ENCODE peak calls at places on chromosomes 3 and 15, in nine cellular contexts. One of them, this sample, is unnamed.

GRCh38 chr15:20344601-20345400 is 196.8 kb downstream of the GOLGA6L6 start:
- DNase-seq in ELR: no peak
- DNase-seq in left colon: no peak
- DNase-seq in NCI-H1436: no peak
- DNase-seq in esophagus squamous epithelium: no peak
- DNase-seq in KG1: no peak
- DNase-seq in SIG-M5: no peak
- DNase-seq in activated CD4-positive, alpha-beta T cell treated with anti-CD3 and anti-CD28 coated beads, Interleukin-2, amount 50 U/mL, for 24 hours: no peak
- DNase-seq in Calu3: no peak
- DNase-seq in this sample: no peak

GRCh38 chr3:182920515-182921084 is 59.7 kb downstream of the DCUN1D1 start:
- DNase-seq in ELR: no peak
- DNase-seq in left colon: no peak
- DNase-seq in NCI-H1436: no peak
- DNase-seq in esophagus squamous epithelium: no peak
- DNase-seq in KG1: no peak
- DNase-seq in SIG-M5: no peak
- DNase-seq in activated CD4-positive, alpha-beta T cell treated with anti-CD3 and anti-CD28 coated beads, Interleukin-2, amount 50 U/mL, for 24 hours: no peak
- DNase-seq in Calu3: peak
- DNase-seq in this sample: no peak

GRCh38 chr15:45670061-45670460 is 35.2 kb downstream of the SQOR start:
- DNase-seq in ELR: no peak
- DNase-seq in left colon: no peak
- DNase-seq in NCI-H1436: no peak
- DNase-seq in esophagus squamous epithelium: no peak
- DNase-seq in KG1: no peak
- DNase-seq in SIG-M5: no peak
- DNase-seq in activated CD4-positive, alpha-beta T cell treated with anti-CD3 and anti-CD28 coated beads, Interleukin-2, amount 50 U/mL, for 24 hours: no peak
- DNase-seq in Calu3: no peak
- DNase-seq in this sample: no peak

GRCh38 chr15:74847462-74847861 is 4.5 kb upstream of the ULK3 start:
- DNase-seq in ELR: no peak
- DNase-seq in left colon: no peak
- DNase-seq in NCI-H1436: no peak
- DNase-seq in esophagus squamous epithelium: no peak
- DNase-seq in KG1: no peak
- DNase-seq in SIG-M5: no peak
- DNase-seq in activated CD4-positive, alpha-beta T cell treated with anti-CD3 and anti-CD28 coated beads, Interleukin-2, amount 50 U/mL, for 24 hours: no peak
- DNase-seq in Calu3: no peak
- DNase-seq in this sample: no peak

GRCh38 chr3:191379473-191379872 is 49.1 kb upstream of the UTS2B start:
- DNase-seq in ELR: no peak
- DNase-seq in left colon: no peak
- DNase-seq in NCI-H1436: no peak
- DNase-seq in esophagus squamous epithelium: no peak
- DNase-seq in KG1: no peak
- DNase-seq in SIG-M5: no peak
- DNase-seq in activated CD4-positive, alpha-beta T cell treated with anti-CD3 and anti-CD28 coated beads, Interleukin-2, amount 50 U/mL, for 24 hours: no peak
- DNase-seq in Calu3: no peak
- DNase-seq in this sample: no peak

GRCh38 chr15:77753238-77753873 is 120.6 kb upstream of the LINGO1 start:
- DNase-seq in ELR: peak
- DNase-seq in left colon: no peak
- DNase-seq in NCI-H1436: no peak
- DNase-seq in esophagus squamous epithelium: no peak
- DNase-seq in KG1: no peak
- DNase-seq in SIG-M5: no peak
- DNase-seq in activated CD4-positive, alpha-beta T cell treated with anti-CD3 and anti-CD28 coated beads, Interleukin-2, amount 50 U/mL, for 24 hours: no peak
- DNase-seq in Calu3: peak
- DNase-seq in this sample: no peak

GRCh38 chr15:50042775-50043174 is 76.3 kb downstream of the ATP8B4 start:
- DNase-seq in ELR: no peak
- DNase-seq in left colon: no peak
- DNase-seq in NCI-H1436: no peak
- DNase-seq in esophagus squamous epithelium: no peak
- DNase-seq in KG1: no peak
- DNase-seq in SIG-M5: no peak
- DNase-seq in activated CD4-positive, alpha-beta T cell treated with anti-CD3 and anti-CD28 coated beads, Interleukin-2, amount 50 U/mL, for 24 hours: no peak
- DNase-seq in Calu3: no peak
- DNase-seq in this sample: no peak

GRCh38 chr3:33057320-33058298 is 39.3 kb downstream of the GLB1 start:
- DNase-seq in ELR: no peak
- DNase-seq in left colon: no peak
- DNase-seq in NCI-H1436: no peak
- DNase-seq in esophagus squamous epithelium: no peak
- DNase-seq in KG1: no peak
- DNase-seq in SIG-M5: no peak
- DNase-seq in activated CD4-positive, alpha-beta T cell treated with anti-CD3 and anti-CD28 coated beads, Interleukin-2, amount 50 U/mL, for 24 hours: no peak
- DNase-seq in Calu3: no peak
- DNase-seq in this sample: no peak

GRCh38 chr3:26921054-26921453 is 298.5 kb downstream of the LRRC3B start:
- DNase-seq in ELR: no peak
- DNase-seq in left colon: no peak
- DNase-seq in NCI-H1436: no peak
- DNase-seq in esophagus squamous epithelium: no peak
- DNase-seq in KG1: no peak
- DNase-seq in SIG-M5: no peak
- DNase-seq in activated CD4-positive, alpha-beta T cell treated with anti-CD3 and anti-CD28 coated beads, Interleukin-2, amount 50 U/mL, for 24 hours: no peak
- DNase-seq in Calu3: no peak
- DNase-seq in this sample: no peak

GRCh38 chr3:150748648-150749047 is 14.3 kb downstream of the SIAH2 start:
- DNase-seq in ELR: no peak
- DNase-seq in left colon: no peak
- DNase-seq in NCI-H1436: no peak
- DNase-seq in esophagus squamous epithelium: no peak
- DNase-seq in KG1: no peak
- DNase-seq in SIG-M5: no peak
- DNase-seq in activated CD4-positive, alpha-beta T cell treated with anti-CD3 and anti-CD28 coated beads, Interleukin-2, amount 50 U/mL, for 24 hours: no peak
- DNase-seq in Calu3: no peak
- DNase-seq in this sample: no peak

GRCh38 chr3:159897331-159898075 is 91.1 kb upstream of the IL12A start:
- DNase-seq in ELR: peak
- DNase-seq in left colon: no peak
- DNase-seq in NCI-H1436: no peak
- DNase-seq in esophagus squamous epithelium: no peak
- DNase-seq in KG1: no peak
- DNase-seq in SIG-M5: no peak
- DNase-seq in activated CD4-positive, alpha-beta T cell treated with anti-CD3 and anti-CD28 coated beads, Interleukin-2, amount 50 U/mL, for 24 hours: no peak
- DNase-seq in Calu3: no peak
- DNase-seq in this sample: no peak

GRCh38 chr3:129992781-129993180 is 18.3 kb downstream of the TRH start:
- DNase-seq in ELR: peak
- DNase-seq in left colon: no peak
- DNase-seq in NCI-H1436: peak
- DNase-seq in esophagus squamous epithelium: no peak
- DNase-seq in KG1: no peak
- DNase-seq in SIG-M5: no peak
- DNase-seq in activated CD4-positive, alpha-beta T cell treated with anti-CD3 and anti-CD28 coated beads, Interleukin-2, amount 50 U/mL, for 24 hours: no peak
- DNase-seq in Calu3: peak
- DNase-seq in this sample: no peak

GRCh38 chr15:93900476-93901400 is 330.6 kb upstream of the MCTP2 start:
- DNase-seq in ELR: no peak
- DNase-seq in left colon: no peak
- DNase-seq in NCI-H1436: no peak
- DNase-seq in esophagus squamous epithelium: no peak
- DNase-seq in KG1: no peak
- DNase-seq in SIG-M5: no peak
- DNase-seq in activated CD4-positive, alpha-beta T cell treated with anti-CD3 and anti-CD28 coated beads, Interleukin-2, amount 50 U/mL, for 24 hours: no peak
- DNase-seq in Calu3: no peak
- DNase-seq in this sample: peak